ENCODE peak calls at places on chromosomes 11 and 22, in nine cellular contexts. X is AG10803; L is NCI-H1417; V is T1000; Z is WTC11; G is stomach; D is hepatocyte; F is Right ventricle myocardium superior; C is stimulated activated CD4-positive, alpha-beta T cell treated with anti-CD3 and anti-CD28 coated beads, Interleukin-4, amount 100 ng/mL, for 48 hours. R is an unnamed sample.

GRCh38 chr11:113286509-113287497 is 27.6 kb upstream of the TTC12 start:
- DNase-seq in X (peak), C (no peak), V (no peak), L (no peak), F (no peak), G (no peak), D (no peak), Z (no peak), R (no peak)

GRCh38 chr11:2903672-2904011 is 18.1 kb upstream of the CDKN1C start:
- DNase-seq in Z (no peak), L (no peak), V (no peak), C (no peak), X (no peak), G (no peak), F (no peak), D (peak), R (no peak)

GRCh38 chr11:36510567-36511020 is 522 bp upstream of the TRAF6 start:
- DNase-seq in Z (no peak), L (no peak), C (no peak), X (peak), G (no peak), V (no peak), F (no peak), D (peak), R (no peak)

GRCh38 chr11:8061555-8062428 is 19.2 kb upstream of the TUB start:
- DNase-seq in X (no peak), F (no peak), L (no peak), G (peak), V (no peak), C (no peak), D (peak), Z (no peak), R (no peak)

GRCh38 chr11:1994121-1994520 is 3.5 kb downstream of the H19 start:
- DNase-seq in G (no peak), D (no peak), Z (no peak), F (no peak), L (no peak), V (no peak), C (no peak), X (no peak), R (no peak)

GRCh38 chr11:88086297-88086696 is 88.9 kb downstream of the RAB38 start:
- DNase-seq in Z (no peak), X (no peak), D (no peak), V (no peak), C (no peak), L (no peak), F (no peak), G (no peak), R (no peak)

GRCh38 chr11:85705805-85706204 is 19.8 kb upstream of the CCDC89 start:
- DNase-seq in D (no peak), F (no peak), V (no peak), Z (no peak), L (no peak), C (no peak), G (no peak), X (peak), R (no peak)

GRCh38 chr11:101508370-101508769 is 75.4 kb downstream of the TRPC6 start:
- DNase-seq in V (no peak), L (no peak), X (no peak), D (no peak), Z (no peak), C (no peak), G (no peak), F (no peak), R (no peak)

GRCh38 chr11:11157201-11157600 is 195.8 kb downstream of the CSNK2A3 start:
- DNase-seq in Z (peak), C (peak), D (peak), F (peak), X (peak), V (no peak), G (no peak), L (peak), R (no peak)

GRCh38 chr22:42688241-42688913 is 32.3 kb downstream of the A4GALT start:
- DNase-seq in V (peak), F (peak), L (peak), D (peak), C (no peak), Z (peak), G (peak), X (peak), R (no peak)

GRCh38 chr11:68369161-68369560 is 56.8 kb downstream of the LRP5 start:
- DNase-seq in G (no peak), Z (no peak), L (no peak), C (no peak), V (no peak), X (no peak), D (no peak), F (no peak), R (no peak)

GRCh38 chr11:131172011-131172410 is 198.4 kb upstream of the NTM start:
- DNase-seq in D (no peak), G (no peak), F (no peak), C (no peak), Z (no peak), X (no peak), L (no peak), V (no peak), R (no peak)

GRCh38 chr22:29329581-29329980 is 14.1 kb upstream of the RASL10A start:
- DNase-seq in C (no peak), Z (no peak), D (no peak), F (no peak), V (no peak), G (no peak), L (no peak), X (no peak), R (no peak)

GRCh38 chr11:109552376-109552775 is 130.4 kb downstream of the C11orf87 start:
- DNase-seq in Z (no peak), G (no peak), X (peak), D (no peak), V (no peak), F (no peak), C (no peak), L (no peak), R (no peak)

GRCh38 chr11:27217948-27218410 is 145.0 kb downstream of the CCDC34 start:
- DNase-seq in V (no peak), L (no peak), D (no peak), G (no peak), Z (no peak), F (no peak), C (no peak), X (peak), R (no peak)

GRCh38 chr11:117380676-117381075 is 53.0 kb downstream of the CEP164 start:
- DNase-seq in C (no peak), X (no peak), D (no peak), G (no peak), V (no peak), F (no peak), Z (no peak), L (no peak), R (no peak)

GRCh38 chr11:73875840-73876239 is 806 bp downstream of the COA4 start:
- DNase-seq in L (no peak), D (peak), C (no peak), V (no peak), Z (peak), X (no peak), G (no peak), F (no peak), R (no peak)

GRCh38 chr22:20422965-20423635 is 14.5 kb downstream of the SCARF2 start:
- DNase-seq in Z (no peak), G (peak), L (no peak), D (peak), X (peak), V (no peak), F (peak), C (no peak), R (no peak)

GRCh38 chr22:31609716-31610115 is 52.3 kb downstream of the PISD start:
- DNase-seq in C (no peak), D (no peak), V (no peak), X (no peak), Z (no peak), L (no peak), G (no peak), F (no peak), R (no peak)

GRCh38 chr22:46970411-46971123 is 208.1 kb downstream of the TBC1D22A start:
- DNase-seq in L (no peak), G (no peak), X (no peak), V (no peak), F (no peak), D (no peak), Z (no peak), C (no peak), R (no peak)

GRCh38 chr11:20367313-20367948 is 3.9 kb downstream of the HTATIP2 start:
- DNase-seq in C (peak), D (peak), V (peak), G (peak), L (no peak), X (peak), Z (no peak), F (no peak), R (no peak)

R was measured in AML-193.